ENCODE peak calls at places on chromosomes 12 and 14, in eight cellular contexts. M is stromal cell of bone marrow; B is A172; A is effector memory CD4-positive, alpha-beta T cell; K is HuH-7.5; G is stimulated activated CD8-positive, alpha-beta memory T cell treated with anti-CD3 and anti-CD28 coated beads, Interleukin-7, amount 100 ng/mL, for 4 hours; L is activated CD4-positive, alpha-beta memory T cell treated with anti-CD3 and anti-CD28 coated beads, Interleukin-2, amount 10 ng/mL, durations not matched to agents 7 days and 5 days; T is mucosa of gallbladder. N is an unnamed sample.

GRCh38 chr12:40226652-40227051 is 1.9 kb downstream of the LRRK2 start:
- DNase-seq in L (no peak), K (no peak), T (peak), M (peak), G (no peak), B (peak), A (no peak), N (no peak)

GRCh38 chr12:77845831-77846230 is 15.1 kb downstream of the NAV3 start:
- DNase-seq in A (no peak), K (no peak), T (no peak), B (peak), L (no peak), M (peak), G (no peak), N (no peak)

GRCh38 chr12:75710361-75711069 is 199.1 kb upstream of the KRR1 start:
- DNase-seq in K (no peak), B (no peak), T (no peak), L (no peak), A (no peak), G (no peak), M (no peak), N (no peak)

GRCh38 chr12:131834798-131835615 is 6.8 kb downstream of the MMP17 start:
- DNase-seq in M (no peak), B (no peak), G (no peak), L (no peak), A (no peak), T (no peak), K (no peak), N (no peak)

GRCh38 chr14:56244138-56244789 is 126.1 kb downstream of the PELI2 start:
- DNase-seq in T (no peak), B (no peak), K (no peak), L (no peak), A (no peak), G (no peak), M (peak), N (no peak)

GRCh38 chr12:39483042-39483441 is 40.1 kb upstream of the KIF21A start:
- DNase-seq in B (no peak), K (no peak), M (no peak), A (no peak), G (no peak), L (no peak), T (no peak), N (no peak)

GRCh38 chr14:97401714-97402113 is 604.5 kb downstream of the VRK1 start:
- DNase-seq in K (no peak), B (no peak), M (no peak), G (no peak), A (no peak), T (no peak), L (no peak), N (no peak)

GRCh38 chr12:76178461-76178860 is 94.0 kb upstream of the NAP1L1 start:
- DNase-seq in L (no peak), T (no peak), A (no peak), K (no peak), B (no peak), G (no peak), M (no peak), N (no peak)

GRCh38 chr12:74780458-74781241 is 243.0 kb downstream of the ATXN7L3B start:
- DNase-seq in G (no peak), M (peak), L (no peak), K (no peak), B (peak), A (no peak), T (no peak), N (no peak)

GRCh38 chr14:89673499-89674225 is 256.6 kb upstream of the FOXN3 start:
- DNase-seq in K (no peak), B (no peak), T (no peak), A (no peak), G (no peak), L (no peak), M (peak), N (no peak)

N was measured in activated CD8-positive, alpha-beta memory T cell treated with anti-CD3 and anti-CD28 coated beads for 4 hours.